ENCODE peak calls at places on chromosomes 1 and 21, in nine cellular contexts. P is IMR-90; F is transverse colon; J is fibroblast of lung; Z is SK-N-SH; G is astrocyte; Q is CD8-positive, alpha-beta T cell; B is thoracic aorta; C is sigmoid colon. E is an unnamed sample. For H3K36me3 and H3K27me3, the result is how much of the 10 kb centered on the place peaks cover.

GRCh38 chr1:34744851-34745250 is 10.0 kb upstream of the GJB5 start:
- DNase-seq in P (no peak), F (no peak), C (peak), Z (no peak), J (no peak), G (no peak), B (no peak), Q (no peak), E (no peak)

GRCh38 chr1:25562101-25562927 is 18.9 kb downstream of the LDLRAP1 start:
- DNase-seq in G (no peak), F (peak), C (no peak), J (no peak), P (no peak), Z (no peak), B (no peak), Q (peak), E (no peak)

GRCh38 chr1:56797079-56797685 is 22.0 kb downstream of the FYB2 start:
- DNase-seq in G (no peak), Q (no peak), B (no peak), Z (no peak), F (peak), C (no peak), P (no peak), J (no peak), E (no peak)

GRCh38 chr1:21704055-21704660 is 35.0 kb upstream of the RAP1GAP start:
- DNase-seq in C (no peak), Q (no peak), P (no peak), Z (no peak), G (no peak), B (no peak), F (no peak), J (no peak), E (no peak)

GRCh38 chr1:30606166-30606565 is 117.2 kb downstream of the MATN1 start:
- DNase-seq in F (no peak), J (no peak), B (no peak), P (no peak), G (no peak), C (no peak), Q (no peak), Z (no peak), E (no peak)

GRCh38 chr1:242245255-242245654 is 246.4 kb upstream of the MAP1LC3C start:
- DNase-seq in B (no peak), Z (no peak), J (no peak), C (no peak), F (no peak), Q (no peak), P (no peak), G (no peak), E (no peak)

GRCh38 chr1:169307176-169307575 is 60.4 kb downstream of the NME7 start:
- DNase-seq in Z (no peak), F (no peak), P (no peak), G (no peak), B (no peak), C (no peak), J (no peak), Q (no peak), E (no peak)

GRCh38 chr1:9691108-9691445 is 39.5 kb downstream of the PIK3CD start:
- DNase-seq in F (no peak), B (no peak), G (peak), Z (no peak), P (peak), Q (no peak), J (peak), C (no peak), E (no peak)

GRCh38 chr1:242524571-242525359 is at the start of gene PLD5:
- DNase-seq in F (no peak), B (no peak), J (no peak), G (no peak), Q (no peak), P (no peak), C (no peak), Z (no peak), E (no peak)

GRCh38 chr1:165174485-165174884 is 182.0 kb downstream of the LMX1A start:
- DNase-seq in J (no peak), C (no peak), G (no peak), Z (no peak), Q (no peak), P (no peak), F (no peak), B (no peak), E (no peak)

GRCh38 chr1:3319874-3320245 is 134.6 kb upstream of the ARHGEF16 start:
- DNase-seq in Q (no peak), P (peak), B (no peak), F (peak), Z (peak), J (peak), G (peak), C (no peak), E (no peak)

GRCh38 chr1:230085178-230085515 is 18.1 kb downstream of the GALNT2 start:
- DNase-seq in F (no peak), P (no peak), G (no peak), C (no peak), J (peak), Z (no peak), Q (no peak), B (no peak), E (no peak)

GRCh38 chr1:221517961-221518360 is 223.9 kb downstream of the DUSP10 start:
- DNase-seq in Q (no peak), P (no peak), Z (no peak), J (no peak), F (no peak), B (no peak), C (no peak), G (no peak), E (no peak)

GRCh38 chr1:85480566-85480965 is 15.6 kb upstream of the DDAH1 start:
- DNase-seq in C (no peak), J (no peak), G (no peak), P (no peak), F (no peak), Z (no peak), B (no peak), Q (no peak), E (no peak)

GRCh38 chr1:75198761-75199160 is 64.6 kb downstream of the LHX8 start:
- DNase-seq in G (no peak), B (no peak), P (no peak), C (no peak), Z (no peak), Q (no peak), F (no peak), J (no peak), E (no peak)

GRCh38 chr1:84603941-84604830 is 29.9 kb upstream of the CTBS start:
- DNase-seq in G (peak), J (peak), B (peak), Q (no peak), Z (no peak), P (peak), C (peak), F (no peak), E (peak)

GRCh38 chr1:149883598-149884247 is 15.6 kb upstream of the BOLA1 start:
- DNase-seq in Q (no peak), J (no peak), B (no peak), P (no peak), F (no peak), C (no peak), G (no peak), Z (no peak), E (no peak)

GRCh38 chr1:21716169-21716568 is 47.0 kb upstream of the RAP1GAP start:
- DNase-seq in P (no peak), Q (no peak), Z (no peak), B (no peak), G (no peak), J (no peak), F (no peak), C (no peak), E (no peak)

GRCh38 chr1:85818371-85818770 is 110.1 kb upstream of the ZNHIT6 start:
- DNase-seq in Z (no peak), J (peak), Q (no peak), P (peak), C (no peak), F (no peak), G (peak), B (no peak), E (peak)

GRCh38 chr1:28860332-28861073 is 48.5 kb downstream of the OPRD1 start:
- DNase-seq in F (peak), Q (no peak), G (peak), P (no peak), C (no peak), J (peak), B (no peak), Z (no peak), E (no peak)

GRCh38 chr1:47459263-47459788 is 21.5 kb downstream of the FOXD2 start:
- DNase-seq in C (no peak), Z (no peak), B (no peak), G (no peak), J (no peak), Q (no peak), F (no peak), P (no peak), E (no peak)

GRCh38 chr1:82090104-82090503 is 289.4 kb downstream of the ADGRL2 start:
- DNase-seq in Q (no peak), P (no peak), G (no peak), J (no peak), F (no peak), Z (no peak), C (no peak), B (no peak), E (no peak)

GRCh38 chr1:248825136-248825535 is 579 bp downstream of the SH3BP5L start:
- DNase-seq in B (no peak), Q (no peak), J (no peak), G (no peak), P (no peak), C (no peak), F (no peak), Z (no peak), E (no peak)

GRCh38 chr21:14972678-14973077 is 92.1 kb downstream of the NRIP1 start:
- DNase-seq in P (no peak), Q (no peak), G (no peak), C (no peak), Z (no peak), B (no peak), J (no peak), F (no peak), E (no peak)

GRCh38 chr1:21294266-21295058 is 4.2 kb upstream of the ECE1 start:
- DNase-seq in Q (peak), B (no peak), P (no peak), Z (no peak), J (peak), F (peak), G (no peak), C (no peak), E (no peak)

GRCh38 chr1:185759061-185759460 is 24.9 kb downstream of the HMCN1 start:
- DNase-seq in P (peak), F (no peak), C (no peak), Z (no peak), Q (no peak), J (no peak), B (no peak), G (no peak), E (no peak)

GRCh38 chr1:166839600-166840308 is 479 bp downstream of the POGK start:
- DNase-seq in J (peak), G (peak), Q (peak), Z (peak), P (peak), B (no peak), F (peak), C (peak), E (no peak)

GRCh38 chr1:24888971-24889670 is 41.0 kb downstream of the RUNX3 start:
- DNase-seq in F (no peak), C (no peak), B (no peak), Z (no peak), J (peak), Q (no peak), P (peak), G (peak), E (peak)

GRCh38 chr1:194225781-194226180 is 1039.4 kb upstream of the B3GALT2 start:
- DNase-seq in J (peak), Z (no peak), Q (no peak), C (no peak), P (no peak), B (no peak), G (peak), F (no peak), E (no peak)

GRCh38 chr1:201499795-201500669 is 6.9 kb downstream of the CSRP1 start:
- DNase-seq in C (no peak), J (no peak), P (no peak), G (no peak), Z (no peak), Q (no peak), B (no peak), F (no peak), E (no peak)

GRCh38 chr1:228315945-228316588 is 90.6 kb downstream of the TRIM11 start:
- DNase-seq in Z (no peak), P (no peak), B (no peak), F (no peak), G (no peak), C (peak), Q (no peak), J (peak), E (no peak)

GRCh38 chr1:202365092-202365815 is 16.8 kb downstream of the PPP1R12B start:
- DNase-seq in C (no peak), F (no peak), B (no peak), P (peak), Q (no peak), G (peak), J (peak), Z (no peak), E (no peak)

GRCh38 chr1:113675299-113675698 is 84.0 kb downstream of the PHTF1 start:
- DNase-seq in B (no peak), J (peak), C (no peak), Q (no peak), G (peak), P (peak), Z (no peak), F (no peak), E (no peak)

GRCh38 chr1:53092659-53093450 is 30.8 kb downstream of the PODN start:
- DNase-seq in J (no peak), Z (no peak), Q (no peak), P (no peak), G (no peak), F (no peak), C (no peak), B (no peak), E (no peak)

GRCh38 chr1:109538827-109539555 is 681 bp upstream of the GPR61 start:
- DNase-seq in P (no peak), G (no peak), F (no peak), B (no peak), Q (no peak), Z (no peak), J (no peak), C (no peak), E (no peak)

GRCh38 chr1:236204043-236204442 is 61.7 kb downstream of the GPR137B start:
- DNase-seq in B (no peak), J (no peak), P (peak), C (no peak), Q (no peak), F (no peak), Z (no peak), G (no peak), E (no peak)

DNA sequence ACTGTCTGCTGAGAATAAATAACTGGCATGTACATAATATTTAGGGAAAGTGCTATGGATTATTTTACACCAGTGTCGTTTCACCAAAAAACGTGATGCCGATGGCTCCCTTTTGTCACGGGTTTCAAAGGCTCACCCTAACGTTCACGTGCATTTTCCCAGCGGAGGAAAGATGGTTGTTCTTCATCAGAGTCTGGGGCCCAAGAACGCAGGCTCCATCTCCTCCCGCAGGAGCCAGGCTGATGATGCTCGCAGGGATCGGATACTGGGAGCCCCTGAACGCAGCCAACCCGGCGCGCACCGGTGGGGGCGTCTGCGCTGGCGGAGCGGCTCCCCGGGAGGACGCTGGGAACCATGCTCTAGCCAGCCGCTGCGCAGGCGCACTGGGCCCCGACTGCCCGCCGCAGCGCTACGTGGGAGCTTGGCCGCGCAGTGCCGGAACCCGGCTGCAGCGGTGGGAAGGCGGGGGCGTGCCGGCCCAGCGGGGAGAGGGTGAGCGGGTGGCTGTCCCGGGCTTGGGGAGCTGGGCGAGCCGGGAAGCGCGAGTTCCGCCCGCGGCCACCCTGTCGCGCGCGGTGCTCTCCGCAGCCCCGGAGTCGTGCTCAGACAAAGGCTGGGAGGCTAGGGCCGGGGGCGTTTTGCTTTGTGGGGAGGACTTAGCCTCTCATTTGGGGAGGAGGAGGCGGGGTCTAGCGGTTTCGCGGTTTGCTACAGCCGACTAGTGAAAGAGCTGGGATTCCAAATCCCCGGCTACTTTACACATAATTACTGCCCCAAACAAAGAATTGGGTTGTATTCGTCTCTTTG is at the start of gene ZFP69B:
- DNase-seq in B (peak), F (peak), J (peak), Q (peak), Z (peak), G (peak), P (peak), C (peak), E (peak)
- TF ChIP-seq CTCF in B (no peak), F (no peak), J (no peak), Q (no peak), Z (peak), G (no peak), P (peak), C (no peak), E (no peak)

DNA sequence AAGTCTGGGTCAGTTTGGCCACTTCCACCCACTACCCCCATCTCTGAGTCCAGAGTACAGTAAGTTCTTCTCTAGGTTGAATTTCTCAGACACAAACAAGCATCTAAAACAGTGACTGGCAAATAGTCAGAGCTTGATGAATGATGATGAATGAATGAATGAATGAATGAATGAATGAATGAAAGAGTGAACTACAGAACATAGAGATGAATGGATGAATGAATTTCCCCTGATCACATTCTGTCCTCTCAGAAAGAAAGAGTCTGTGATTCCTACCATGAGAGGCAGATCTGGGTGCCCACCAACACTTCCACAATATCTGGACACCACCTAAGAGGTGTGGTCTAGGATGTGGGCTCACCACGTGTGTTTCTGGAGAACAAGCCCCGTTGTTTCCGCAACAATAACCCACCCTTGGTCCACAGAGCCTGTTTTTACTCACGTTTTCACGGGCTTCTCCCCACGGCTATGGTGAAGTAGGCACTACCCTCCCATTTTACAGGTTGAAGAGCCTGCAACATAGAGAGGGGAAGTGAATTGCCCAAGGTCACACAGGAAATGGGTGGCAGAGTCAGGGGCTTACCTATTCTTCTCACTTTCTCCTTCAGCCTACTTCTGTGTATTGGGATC is 40.2 kb upstream of the IFFO2 start:
- DNase-seq in C (no peak), Q (no peak), G (no peak), P (no peak), Z (no peak), B (no peak), J (no peak), F (no peak), E (no peak)
- H3K36me3 ChIP-seq in C (under half), Q (under half), G (under half), P (under half), Z (under half), B (under half), J (under half), F (under half), E (under half)

GRCh38 chr1:5111581-5111980 is 457.2 kb downstream of the AJAP1 start:
- DNase-seq in J (no peak), F (no peak), Z (no peak), G (no peak), Q (no peak), C (no peak), P (no peak), B (no peak), E (no peak)
- H3K27me3 ChIP-seq in J (under half), F (under half), Z (under half), G (under half), Q (under half), C (under half), P (under half), B (under half), E (under half)

GRCh38 chr1:174428739-174429138 is 19.0 kb upstream of the GPR52 start:
- DNase-seq in F (no peak), P (no peak), G (no peak), Z (no peak), C (no peak), J (no peak), Q (no peak), B (no peak), E (no peak)

GRCh38 chr1:174428033-174428432 is 19.7 kb upstream of the GPR52 start:
- DNase-seq in J (no peak), B (no peak), P (no peak), F (no peak), Z (no peak), G (no peak), Q (no peak), C (no peak), E (no peak)

GRCh38 chr1:174425121-174425520 is 22.6 kb upstream of the GPR52 start:
- DNase-seq in G (no peak), B (no peak), Z (no peak), J (no peak), F (no peak), P (no peak), Q (no peak), C (no peak), E (no peak)

DNA sequence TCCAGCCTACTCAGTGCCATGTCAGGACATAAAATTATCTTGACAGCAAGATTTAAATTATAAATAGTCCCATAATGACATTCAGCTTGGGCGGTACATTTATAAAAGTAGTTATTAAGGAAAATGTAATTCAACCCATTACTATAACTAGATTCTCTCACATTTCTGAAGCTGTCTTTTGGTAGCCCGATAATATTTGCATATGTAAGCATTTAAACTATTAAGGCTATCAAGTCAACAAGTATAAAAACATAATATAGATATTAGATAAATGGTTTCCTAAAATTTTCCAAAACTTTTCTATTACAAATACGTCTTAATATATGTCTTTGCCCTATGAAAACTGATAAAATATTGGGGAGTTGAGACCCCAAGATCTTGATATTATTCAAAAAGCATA is 21.6 kb upstream of the GPR52 start:
- DNase-seq in G (no peak), J (no peak), C (no peak), Z (no peak), P (no peak), Q (no peak), F (no peak), B (no peak), E (no peak)
- TF ChIP-seq CTCF in G (no peak), J (no peak), C (no peak), Z (no peak), P (no peak), Q (no peak), F (no peak), B (no peak), E (no peak)

DNA sequence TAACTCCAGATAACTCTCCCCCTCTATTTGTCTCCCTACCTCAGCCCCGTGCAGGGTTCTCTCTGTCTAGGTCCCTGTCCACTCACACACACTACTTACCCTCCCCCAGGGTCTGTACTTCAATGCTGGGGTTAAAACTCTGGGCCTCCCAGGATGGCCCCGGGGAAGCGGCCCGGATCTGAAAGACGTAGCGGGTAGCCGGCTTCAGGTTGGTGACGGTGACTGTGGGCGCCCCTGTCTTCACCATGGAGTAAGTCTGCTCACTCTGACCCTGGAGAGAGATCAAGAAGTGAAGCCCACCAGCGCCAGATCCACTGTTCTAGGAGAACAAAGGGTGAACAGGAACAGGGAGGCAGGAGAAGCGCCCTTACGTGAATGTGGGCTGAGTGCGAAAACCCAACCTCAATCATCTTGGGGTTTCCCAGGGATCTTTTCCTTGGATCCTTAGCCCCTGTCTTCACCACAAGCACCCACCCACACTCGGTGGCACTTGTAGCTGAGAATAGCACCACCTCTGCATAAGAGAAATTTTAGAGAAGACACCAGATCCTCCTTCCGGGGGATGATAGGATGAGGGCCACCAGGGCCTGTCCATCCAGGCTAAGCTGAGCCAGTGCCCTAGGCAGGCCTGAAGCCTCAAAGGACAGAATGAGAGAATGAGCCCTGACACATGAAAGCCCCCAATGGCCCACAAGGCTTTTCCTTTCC is 33.5 kb downstream of the EPHA10 start:
- DNase-seq in P (no peak), B (no peak), Q (no peak), J (no peak), G (no peak), C (no peak), Z (no peak), F (no peak), E (no peak)
- H3K36me3 ChIP-seq in P (under half), B (under half), Q (under half), J (under half), G (under half), C (under half), Z (under half), F (under half), E (under half)

E was measured in BJ.